ENCODE peak calls at places on chromosomes 1 and 21, in nine cellular contexts. F, P, Z, J, O, U, V, G and M are unnamed samples.
A peak's percentile ranks its signal among the peaks of the same experiment; 100 is the strongest.

GRCh38 chr1:37930246-37931142 is 16.4 kb downstream of the INPP5B start:
- DNase-seq in F (peak; percentile 31), P (peak; percentile 41), Z (no peak), J (peak; percentile 9), O (no peak), U (peak; percentile 47), V (no peak), G (no peak), M (peak; percentile 30)

GRCh38 chr1:226977973-226978344 is 37.9 kb downstream of the COQ8A start:
- DNase-seq in F (no peak), P (no peak), Z (no peak), J (no peak), O (no peak), U (no peak), V (no peak), G (no peak), M (no peak)

GRCh38 chr21:17612565-17613241 is at the start of gene BTG3:
- DNase-seq in F (peak; percentile 95), P (peak; percentile 87), Z (no peak), J (peak; percentile 78), O (peak; percentile 73), U (peak; percentile 84), V (peak; percentile 37), G (peak; percentile 75), M (peak; percentile 61)

GRCh38 chr1:61131716-61132115 is 49.4 kb downstream of the NFIA start:
- DNase-seq in F (no peak), P (no peak), Z (no peak), J (no peak), O (no peak), U (no peak), V (peak; percentile 47), G (no peak), M (no peak)

GRCh38 chr1:115136706-115137105 is 47.4 kb upstream of the TSPAN2 start:
- DNase-seq in F (no peak), P (no peak), Z (no peak), J (no peak), O (no peak), U (no peak), V (no peak), G (no peak), M (no peak)

GRCh38 chr1:16019580-16020277 is 1.9 kb upstream of the HSPB7 start:
- DNase-seq in F (no peak), P (peak; percentile 71), Z (no peak), J (no peak), O (no peak), U (no peak), V (no peak), G (no peak), M (no peak)

GRCh38 chr1:154956557-154956956 is 658 bp upstream of the PBXIP1 start:
- DNase-seq in F (no peak), P (peak; percentile 50), Z (no peak), J (no peak), O (no peak), U (no peak), V (no peak), G (no peak), M (no peak)

GRCh38 chr1:245888809-245889208 is 618.3 kb downstream of the SMYD3 start:
- DNase-seq in F (no peak), P (no peak), Z (no peak), J (no peak), O (peak; percentile 21), U (no peak), V (no peak), G (no peak), M (no peak)

GRCh38 chr1:171911506-171911905 is 70.2 kb downstream of the DNM3 start:
- DNase-seq in F (no peak), P (no peak), Z (no peak), J (peak; percentile 21), O (no peak), U (no peak), V (no peak), G (no peak), M (no peak)

GRCh38 chr21:41663805-41664788 is 102.8 kb downstream of the RIPK4 start:
- DNase-seq in F (no peak), P (no peak), Z (no peak), J (peak; percentile 59), O (no peak), U (no peak), V (no peak), G (no peak), M (no peak)

GRCh38 chr21:46411236-46411635 is 47.5 kb upstream of the DIP2A start:
- DNase-seq in F (no peak), P (peak; percentile 4), Z (no peak), J (no peak), O (peak; percentile 36), U (no peak), V (no peak), G (no peak), M (no peak)

GRCh38 chr1:19074361-19074901 is 118.0 kb upstream of the IFFO2 start:
- DNase-seq in F (no peak), P (no peak), Z (no peak), J (no peak), O (no peak), U (peak; percentile 86), V (no peak), G (peak; percentile 48), M (no peak)

GRCh38 chr1:63917571-63918394 is 144.0 kb downstream of the ROR1 start:
- DNase-seq in F (no peak), P (no peak), Z (no peak), J (no peak), O (peak; percentile 78), U (peak; percentile 28), V (no peak), G (no peak), M (no peak)

GRCh38 chr21:28337319-28337718 is 655.4 kb downstream of the LTN1 start:
- DNase-seq in F (no peak), P (no peak), Z (no peak), J (peak; percentile 26), O (no peak), U (no peak), V (no peak), G (no peak), M (no peak)

GRCh38 chr1:58628987-58629598 is 52.0 kb upstream of the TACSTD2 start:
- DNase-seq in F (no peak), P (no peak), Z (no peak), J (peak; percentile 34), O (no peak), U (no peak), V (no peak), G (no peak), M (no peak)

GRCh38 chr21:38787461-38788274 is 18.1 kb upstream of the ETS2 start:
- DNase-seq in F (no peak), P (no peak), Z (no peak), J (peak; percentile 98), O (no peak), U (no peak), V (peak; percentile 79), G (no peak), M (no peak)